ENCODE peak calls at places on chromosomes 6 and 20, in ten cellular contexts. O is endothelial cell, D is SK-N-SH, M is psoas muscle, W is tibial artery, C is WTC11, R is cardiac muscle cell, Q is mesothelial cell of epicardium, V is transverse colon, E is heart right ventricle. X is an unnamed sample.

GRCh38 chr6:64815718-64816117 is 891.3 kb downstream of the EYS start:
- DNase-seq in O (no peak), D (no peak), M (no peak), W (no peak), C (no peak), R (no peak), Q (no peak), V (no peak), E (no peak), X (no peak)

GRCh38 chr6:38182426-38182825 is 362.9 kb downstream of the ZFAND3 start:
- DNase-seq in O (no peak), D (no peak), M (no peak), W (peak; percentile 61), C (peak; percentile 9), R (no peak), Q (peak; percentile 25), V (no peak), E (no peak), X (peak; percentile 3)

GRCh38 chr20:48799315-48800105 is 28.3 kb downstream of the PREX1 start:
- DNase-seq in O (no peak), D (peak; percentile 48), M (no peak), W (no peak), C (no peak), R (no peak), Q (no peak), V (no peak), E (no peak), X (no peak)

GRCh38 chr20:8812818-8813217 is 256.1 kb upstream of the PLCB4 start:
- DNase-seq in O (peak; percentile 22), D (no peak), M (no peak), W (no peak), C (peak; percentile 22), R (no peak), Q (no peak), V (no peak), E (peak; percentile 10), X (no peak)

GRCh38 chr6:50608421-50608820 is 104.9 kb upstream of the TFAP2D start:
- DNase-seq in O (no peak), D (no peak), M (no peak), W (no peak), C (no peak), R (no peak), Q (no peak), V (no peak), E (no peak), X (no peak)

GRCh38 chr6:167668019-167668753 is 158.5 kb upstream of the AFDN start:
- DNase-seq in O (no peak), D (no peak), M (peak; percentile 72), W (no peak), C (no peak), R (no peak), Q (no peak), V (peak; percentile 37), E (no peak), X (no peak)

GRCh38 chr6:133099573-133099972 is 141.6 kb upstream of the EYA4 start:
- DNase-seq in O (no peak), D (no peak), M (no peak), W (no peak), C (no peak), R (no peak), Q (no peak), V (no peak), E (no peak), X (no peak)

GRCh38 chr6:148451690-148452089 is 109.1 kb downstream of the SASH1 start:
- DNase-seq in O (no peak), D (no peak), M (no peak), W (no peak), C (no peak), R (no peak), Q (no peak), V (peak; percentile 15), E (peak; percentile 42), X (no peak)

GRCh38 chr6:136750821-136751220 is 41.5 kb downstream of the MAP3K5 start:
- DNase-seq in O (no peak), D (no peak), M (no peak), W (no peak), C (no peak), R (no peak), Q (no peak), V (no peak), E (no peak), X (no peak)

GRCh38 chr20:50368813-50369224 is 141.4 kb upstream of the PTPN1 start:
- DNase-seq in O (no peak), D (no peak), M (no peak), W (no peak), C (no peak), R (no peak), Q (no peak), V (no peak), E (no peak), X (no peak)

GRCh38 chr6:117456255-117456654 is 26.2 kb upstream of the DCBLD1 start:
- DNase-seq in O (no peak), D (no peak), M (no peak), W (no peak), C (no peak), R (no peak), Q (no peak), V (no peak), E (no peak), X (no peak)

GRCh38 chr6:64665137-64665536 is 1029.5 kb downstream of the PHF3 start:
- DNase-seq in O (no peak), D (no peak), M (no peak), W (no peak), C (no peak), R (no peak), Q (no peak), V (no peak), E (no peak), X (no peak)

GRCh38 chr6:35419431-35419830 is 32.7 kb upstream of the FANCE start:
- DNase-seq in O (no peak), D (no peak), M (no peak), W (no peak), C (no peak), R (peak; percentile 36), Q (no peak), V (no peak), E (no peak), X (no peak)
- TF ChIP-seq CTCF in O (no peak), D (peak; percentile 23), M (no peak), W (no peak), C (no peak), R (peak; percentile 47), Q (no peak), V (no peak), E (no peak), X (no peak)

DNA sequence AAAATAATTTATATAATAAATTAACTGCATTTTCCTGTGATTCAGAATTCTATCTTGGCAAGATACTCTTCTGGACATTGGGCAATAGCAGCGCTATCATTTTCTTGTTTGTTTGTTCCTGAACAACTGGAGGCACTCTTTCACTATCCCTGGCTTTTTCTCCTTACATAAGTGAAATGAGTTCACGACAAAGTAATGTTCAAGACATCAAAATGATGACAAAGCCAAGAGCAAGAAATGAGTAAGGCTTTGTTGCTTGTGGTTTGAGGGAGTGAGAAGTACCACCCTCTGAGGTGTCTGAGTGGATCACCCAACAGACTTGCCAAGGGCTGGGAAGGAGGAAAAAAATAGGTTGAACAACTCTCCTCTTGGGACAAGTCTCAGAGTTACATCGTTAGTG is 466.6 kb upstream of the JAG1 start:
- DNase-seq in O (no peak), D (no peak), M (no peak), W (no peak), C (no peak), R (no peak), Q (no peak), V (no peak), E (no peak), X (no peak)
- TF ChIP-seq CTCF in O (no peak), D (no peak), M (no peak), W (no peak), C (no peak), R (no peak), Q (no peak), V (no peak), E (no peak), X (no peak)

GRCh38 chr6:108263371-108263770 is 2.5 kb upstream of the SNX3 start:
- DNase-seq in O (no peak), D (no peak), M (no peak), W (no peak), C (no peak), R (no peak), Q (no peak), V (no peak), E (no peak), X (no peak)

GRCh38 chr6:108260126-108260808 is 573 bp downstream of the SNX3 start:
- DNase-seq in O (no peak), D (no peak), M (no peak), W (no peak), C (peak; percentile 45), R (peak; percentile 61), Q (no peak), V (peak; percentile 46), E (no peak), X (peak; percentile 68)

DNA sequence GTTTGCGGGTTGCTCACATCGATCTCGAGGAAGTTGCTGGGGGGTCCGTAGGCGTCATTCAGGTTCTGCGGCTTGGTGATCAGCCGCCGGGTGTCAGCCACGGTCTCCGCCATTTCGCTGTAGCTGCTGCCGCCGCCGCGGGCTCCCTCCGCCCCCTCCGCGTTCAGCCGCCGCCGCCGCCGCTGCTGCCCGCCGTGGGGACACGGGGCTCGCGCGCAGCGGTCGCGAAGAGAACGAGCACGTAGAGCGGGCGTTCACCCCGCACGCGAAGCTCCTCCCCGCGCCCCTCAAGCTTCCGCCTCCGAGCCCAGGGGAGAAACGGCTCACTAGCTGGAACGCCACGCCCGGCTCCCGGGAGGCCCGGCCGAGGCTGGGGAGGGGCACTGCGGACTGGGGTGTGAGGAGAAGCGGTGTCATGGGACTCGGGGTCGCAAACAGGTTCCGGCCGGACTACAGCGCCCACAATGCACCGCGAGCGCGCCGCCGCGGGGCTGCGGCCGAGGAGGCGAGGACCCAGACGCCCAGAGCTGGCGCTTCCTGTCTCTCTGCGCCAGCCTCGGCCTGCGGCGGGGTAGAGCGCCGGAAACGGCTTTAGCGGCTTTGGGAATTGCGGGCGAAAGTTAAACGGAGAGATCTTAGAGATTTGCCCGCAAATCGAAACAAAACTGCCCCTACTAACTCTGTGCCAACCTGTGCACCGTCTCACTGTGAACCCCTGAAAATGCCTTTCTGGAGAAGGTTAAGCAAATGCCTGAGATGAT is at the start of gene SNX3:
- DNase-seq in O (peak; percentile 96), D (peak; percentile 98), M (peak; percentile 98), W (peak; percentile 98), C (peak; percentile 95), R (peak; percentile 95), Q (peak; percentile 94), V (peak; percentile 98), E (peak; percentile 96), X (peak; percentile 97)
- TF ChIP-seq CTCF in O (no peak), D (peak; percentile 19), M (peak; percentile 16), W (no peak), C (no peak), R (no peak), Q (no peak), V (no peak), E (no peak), X (peak; percentile 32)

DNA sequence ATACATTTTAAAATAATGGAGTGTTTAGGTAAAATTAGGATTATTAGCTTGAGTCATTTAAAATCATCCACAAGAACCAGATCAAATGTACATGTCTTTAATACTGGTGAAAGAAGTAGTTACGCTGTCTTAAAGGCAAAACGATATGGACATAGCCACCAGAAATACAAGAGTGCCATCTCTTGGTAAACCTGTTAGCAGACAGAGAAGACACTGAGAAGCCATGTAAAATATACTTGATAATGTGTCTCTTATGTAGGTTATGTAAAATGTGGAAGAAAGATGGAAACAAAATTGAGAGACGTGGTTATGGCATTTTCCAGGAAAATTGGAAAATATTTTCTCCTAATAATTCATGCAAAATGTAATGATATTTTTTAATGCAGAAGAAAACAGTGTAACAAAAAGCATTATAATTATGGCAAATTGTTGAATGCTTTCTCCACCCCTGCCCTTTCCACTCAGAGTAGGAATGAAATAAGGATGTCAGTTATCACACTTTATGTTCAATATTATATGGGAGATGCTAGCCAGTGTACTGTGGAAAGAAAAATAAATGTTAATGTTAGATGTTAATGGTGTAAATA is 12.2 kb upstream of the SLC17A2 start:
- DNase-seq in O (no peak), D (peak; percentile 25), M (no peak), W (no peak), C (no peak), R (peak; percentile 15), Q (no peak), V (no peak), E (no peak), X (peak; percentile 29)
- TF ChIP-seq CTCF in O (no peak), D (peak; percentile 56), M (peak; percentile 41), W (peak; percentile 31), C (no peak), R (peak; percentile 58), Q (no peak), V (peak; percentile 13), E (no peak), X (peak; percentile 68)